ENCODE peak calls at places on chromosomes 4 and X, in eight cellular contexts. B is NB4, D is uterus, Y is thyroid gland, O is GM12892, R is GM12878, H is IMR-90, T is A549. G is an unnamed sample.

GRCh38 chrX:124931241-124931640 is 388.4 kb upstream of the TEX13C start:
- DNase-seq in B (no peak), R (no peak), D (no peak), Y (no peak), H (no peak), T (no peak), O (no peak), G (no peak)

GRCh38 chr4:175542787-175543186 is 269.3 kb downstream of the GPM6A start:
- DNase-seq in B (no peak), H (no peak), R (no peak), D (no peak), T (no peak), Y (no peak), O (no peak), G (no peak)

GRCh38 chrX:146477341-146477740 is 332.2 kb upstream of the CXorf51B start:
- DNase-seq in H (no peak), B (no peak), R (no peak), T (no peak), O (no peak), Y (no peak), D (no peak), G (no peak)

GRCh38 chr4:26478330-26478729 is 12.0 kb downstream of the CCKAR start:
- DNase-seq in B (no peak), Y (no peak), O (no peak), H (no peak), D (no peak), T (no peak), R (no peak), G (no peak)

GRCh38 chrX:46294234-46294633 is 251.0 kb downstream of the ZNF674 start:
- DNase-seq in T (no peak), B (no peak), H (no peak), Y (no peak), R (no peak), D (no peak), O (no peak), G (no peak)

GRCh38 chrX:40318076-40318475 is 220.3 kb upstream of the BCOR start:
- DNase-seq in D (no peak), R (no peak), Y (no peak), H (no peak), T (no peak), B (no peak), O (no peak), G (no peak)

GRCh38 chr4:31069151-31069550 is 349.0 kb downstream of the PCDH7 start:
- DNase-seq in H (no peak), Y (no peak), B (no peak), T (no peak), R (no peak), O (no peak), D (no peak), G (no peak)

GRCh38 chr4:26861434-26862186 is 969 bp downstream of the STIM2 start:
- DNase-seq in B (peak), T (peak), D (peak), H (peak), R (no peak), O (peak), Y (peak), G (peak)

GRCh38 chr4:23839279-23839678 is 50.6 kb downstream of the PPARGC1A start:
- DNase-seq in T (no peak), B (no peak), D (no peak), O (no peak), R (no peak), H (no peak), Y (no peak), G (no peak)

GRCh38 chr4:184474261-184475095 is at the start of gene IRF2:
- DNase-seq in Y (peak), B (peak), T (peak), D (peak), O (peak), R (peak), H (peak), G (peak)
- TF ChIP-seq POLR2A in Y (peak), B (peak), T (no peak), D (peak), O (peak), R (peak), H (peak), G (peak)

GRCh38 chr4:145566086-145566708 is 53.0 kb upstream of the MMAA start:
- DNase-seq in H (no peak), T (no peak), O (no peak), Y (no peak), D (no peak), R (no peak), B (no peak), G (no peak)
- TF ChIP-seq POLR2A in H (no peak), T (no peak), O (no peak), Y (no peak), D (no peak), R (no peak), B (no peak), G (no peak)

GRCh38 chr4:53377319-53378170 is at the start of gene FIP1L1:
- DNase-seq in B (peak), Y (peak), R (peak), D (peak), T (peak), O (peak), H (peak), G (peak)
- TF ChIP-seq POLR2A in B (peak), Y (peak), R (peak), D (peak), T (peak), O (peak), H (peak), G (peak)

DNA sequence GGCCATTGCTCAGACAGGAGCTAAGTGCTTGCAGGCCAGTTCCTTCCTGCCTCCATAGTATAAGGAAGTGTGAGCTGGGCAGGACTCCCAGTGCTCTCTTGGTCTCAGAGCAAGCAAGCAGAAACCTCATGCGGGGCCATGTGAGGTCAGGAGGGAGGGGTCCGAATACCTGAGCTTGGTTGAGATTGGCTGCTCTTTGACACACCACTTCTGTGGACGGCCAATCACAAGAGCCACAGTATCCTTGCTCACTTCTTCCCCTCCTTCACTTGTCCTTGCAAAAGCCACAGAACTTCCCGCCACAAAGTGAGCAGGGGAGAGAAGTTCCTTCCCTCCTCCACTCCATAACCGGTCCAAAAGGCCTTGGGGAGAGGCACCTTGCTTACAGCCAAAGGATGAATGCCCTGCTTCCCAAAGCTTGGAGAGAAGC is 56.7 kb downstream of the PRPS1 start:
- DNase-seq in T (peak), H (no peak), R (no peak), D (peak), B (peak), O (no peak), Y (peak), G (peak)
- TF ChIP-seq POLR2A in T (no peak), H (no peak), R (no peak), D (peak), B (peak), O (no peak), Y (peak), G (peak)

GRCh38 chrX:49073641-49074575 is at the start of gene PRAF2:
- DNase-seq in O (peak), R (peak), T (peak), D (peak), Y (peak), B (peak), H (peak), G (peak)
- TF ChIP-seq POLR2A in O (peak), R (peak), T (peak), D (peak), Y (peak), B (no peak), H (peak), G (peak)

DNA sequence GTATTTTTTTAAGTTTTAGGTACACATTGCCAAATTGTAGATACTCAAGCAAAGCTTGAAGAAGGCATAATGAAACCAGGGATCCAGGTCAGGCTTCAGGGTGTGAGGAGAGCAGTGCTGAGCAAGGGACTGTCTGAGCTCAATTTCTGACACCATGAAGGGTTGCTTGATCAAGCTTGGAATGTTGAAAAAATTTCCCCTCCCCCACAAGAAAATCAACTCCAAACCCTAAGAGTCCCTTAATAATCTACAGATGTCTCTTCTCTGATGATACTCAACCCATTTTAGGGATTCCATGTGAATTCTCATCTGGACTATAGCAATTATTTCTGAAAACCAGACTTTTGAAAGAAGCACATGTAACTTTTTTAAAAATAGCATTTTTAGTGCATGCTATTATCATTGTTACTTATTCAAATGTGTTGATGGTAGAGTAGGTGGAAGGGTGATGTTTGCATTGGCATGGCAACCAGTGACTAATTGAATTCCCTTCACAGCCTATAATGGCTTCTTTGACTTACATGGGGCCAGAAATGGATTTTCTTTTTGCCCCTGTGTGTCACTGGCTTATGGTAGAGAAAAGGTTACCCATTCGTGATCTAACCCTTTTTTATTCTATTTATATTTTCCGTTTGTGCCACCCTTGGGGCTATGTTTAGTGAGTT is 252.0 kb downstream of the FBXW7 start:
- DNase-seq in T (no peak), R (no peak), Y (no peak), O (no peak), H (no peak), D (no peak), B (no peak), G (no peak)
- TF ChIP-seq POLR2A in T (no peak), R (no peak), Y (no peak), O (no peak), H (no peak), D (no peak), B (no peak), G (no peak)

GRCh38 chr4:56371426-56372220 is 15.7 kb downstream of the AASDH start:
- DNase-seq in T (no peak), O (no peak), H (no peak), R (no peak), D (no peak), B (no peak), Y (no peak), G (no peak)
- TF ChIP-seq POLR2A in T (no peak), O (no peak), H (no peak), R (no peak), D (no peak), B (no peak), Y (no peak), G (no peak)

DNA sequence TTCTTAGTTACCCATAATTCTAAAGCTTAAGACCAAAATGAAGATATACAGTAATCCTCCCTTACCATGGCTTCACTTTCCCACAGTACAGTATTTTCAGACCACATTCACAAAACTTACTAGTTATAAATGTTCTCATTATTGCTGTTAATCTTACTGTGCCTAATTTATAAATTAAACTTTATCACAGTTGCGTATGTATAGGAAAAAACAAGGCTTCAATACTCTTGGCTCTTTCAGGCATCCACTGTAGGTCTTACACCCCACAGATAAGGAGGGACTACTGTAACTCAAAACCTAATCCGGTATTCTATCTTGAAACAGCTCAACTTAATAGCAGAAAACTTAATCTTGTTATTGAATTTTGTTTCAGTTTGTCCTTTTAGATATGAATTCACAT is 3.6 kb downstream of the HMGB2 start:
- DNase-seq in B (no peak), H (no peak), D (no peak), O (no peak), T (no peak), R (no peak), Y (no peak), G (no peak)
- TF ChIP-seq POLR2A in B (no peak), H (no peak), D (no peak), O (no peak), T (no peak), R (no peak), Y (no peak), G (peak)

DNA sequence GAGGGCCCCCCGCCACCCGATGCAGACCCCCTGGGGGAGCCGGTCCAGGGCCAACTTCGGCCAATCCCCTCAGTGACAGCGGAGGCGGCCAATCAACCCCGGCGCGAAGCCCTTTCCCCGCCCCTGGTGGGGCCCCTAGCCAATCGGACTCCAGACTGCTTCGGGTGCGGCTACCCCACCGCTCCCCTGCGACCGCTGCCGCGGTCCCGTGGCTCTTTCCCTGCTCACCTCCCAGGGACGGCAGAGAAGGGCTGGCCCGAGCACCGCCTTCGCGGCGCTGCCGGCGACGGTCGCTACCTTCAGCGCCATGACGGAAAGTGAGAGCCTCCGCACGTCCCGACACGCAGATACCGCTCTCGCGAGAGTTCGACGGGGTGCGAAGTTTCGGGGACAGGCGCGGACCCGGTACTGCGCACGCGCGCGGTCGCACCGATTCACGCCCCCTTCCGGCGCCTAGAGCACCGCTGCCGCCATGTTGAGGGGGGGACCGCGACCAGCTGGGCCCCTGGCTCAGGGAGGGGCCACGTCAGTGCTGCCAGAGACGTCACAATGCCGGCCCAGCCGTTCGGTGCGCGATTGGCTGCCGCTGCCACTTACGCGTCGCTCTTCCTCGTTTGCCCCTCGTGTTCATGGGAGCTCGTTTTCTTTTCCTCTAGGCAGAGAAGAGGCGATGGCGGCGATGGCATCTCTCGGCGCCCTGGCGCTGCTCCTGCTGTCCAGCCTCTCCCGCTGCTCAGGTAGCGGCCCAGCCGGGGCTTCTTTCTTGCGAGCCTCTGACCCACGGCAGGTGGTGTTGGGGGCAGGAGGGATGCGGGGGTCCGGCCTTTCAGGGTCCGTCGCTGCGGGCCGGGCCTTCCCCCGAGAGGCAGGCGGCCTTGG is at the start of the genes IDH3G and SSR4:
- DNase-seq in R (peak), T (peak), B (peak), Y (peak), D (peak), O (peak), H (peak), G (peak)
- TF ChIP-seq POLR2A in R (peak), T (peak), B (peak), Y (peak), D (peak), O (peak), H (peak), G (peak)

GRCh38 chrX:23907496-23908218 is at the start of the genes APOO and CXorf58:
- DNase-seq in O (peak), R (peak), B (peak), D (peak), Y (peak), T (peak), H (peak), G (peak)
- TF ChIP-seq POLR2A in O (peak), R (peak), B (no peak), D (peak), Y (peak), T (peak), H (no peak), G (peak)